ENCODE peak calls at places on chromosomes 16 and 17, in eight cellular contexts. S is psoas muscle, V is body of pancreas, J is HT-29, Q is T-helper 2 cell, Z is activated T-cell treated with anti-CD3 and anti-CD28 coated beads for 1 hour, R is SW480, P is HFFc6. N is an unnamed sample.

GRCh38 chr16:26614102-26614864 is 452.4 kb upstream of the C16orf82 start:
- DNase-seq in Q (peak), V (no peak), S (no peak), J (no peak), R (no peak), P (no peak), Z (no peak), N (no peak)

GRCh38 chr17:75124819-75125162 is 6.8 kb downstream of the NT5C start:
- DNase-seq in J (no peak), S (no peak), Z (no peak), V (no peak), P (no peak), R (peak), Q (no peak), N (no peak)

GRCh38 chr17:77141846-77142449 is 1.2 kb downstream of the SEC14L1 start:
- DNase-seq in S (no peak), V (no peak), Z (no peak), Q (no peak), J (no peak), R (no peak), P (no peak), N (no peak)

GRCh38 chr17:76085066-76085730 is 6.2 kb downstream of the ZACN start:
- DNase-seq in Q (no peak), P (no peak), J (no peak), V (no peak), S (no peak), Z (no peak), R (no peak), N (no peak)

GRCh38 chr17:64032081-64032480 is 11.6 kb upstream of the ICAM2 start:
- DNase-seq in J (no peak), V (no peak), Z (no peak), Q (no peak), S (no peak), P (peak), R (peak), N (no peak)

GRCh38 chr16:1407749-1408148 is 6.8 kb downstream of the UNKL start:
- DNase-seq in R (no peak), J (no peak), V (peak), Q (no peak), S (peak), Z (no peak), P (no peak), N (no peak)

GRCh38 chr17:76565728-76566612 is 19.7 kb downstream of the ST6GALNAC2 start:
- DNase-seq in J (no peak), V (no peak), Z (no peak), R (no peak), Q (no peak), S (no peak), P (no peak), N (no peak)

GRCh38 chr16:68298907-68299515 is 11.7 kb downstream of the SLC7A6OS start:
- DNase-seq in P (peak), Z (no peak), J (no peak), V (no peak), S (peak), Q (no peak), R (no peak), N (no peak)

GRCh38 chr16:85046957-85047866 is 19.6 kb downstream of the KIAA0513 start:
- DNase-seq in S (peak), P (no peak), Z (no peak), R (no peak), J (peak), Q (no peak), V (peak), N (no peak)

GRCh38 chr16:85675528-85675927 is 13.2 kb downstream of the GINS2 start:
- DNase-seq in S (no peak), J (peak), R (no peak), Q (no peak), V (no peak), Z (no peak), P (peak), N (no peak)

GRCh38 chr16:55257971-55258613 is 65.9 kb upstream of the IRX6 start:
- DNase-seq in P (no peak), V (peak), J (peak), S (peak), R (peak), Q (peak), Z (peak), N (no peak)

GRCh38 chr17:59842901-59843652 is 49.7 kb downstream of the TUBD1 start:
- DNase-seq in S (no peak), Z (peak), Q (peak), P (peak), J (peak), V (peak), R (peak), N (no peak)

GRCh38 chr16:70678121-70678897 is 7.5 kb downstream of the MTSS2 start:
- DNase-seq in R (no peak), S (peak), P (no peak), Q (no peak), Z (no peak), J (no peak), V (no peak), N (no peak)

GRCh38 chr17:55564077-55564476 is 52.8 kb upstream of the SMIM36 start:
- DNase-seq in P (no peak), Q (no peak), J (no peak), Z (no peak), S (no peak), V (no peak), R (no peak), N (no peak)

N was measured in activated effector memory CD4-positive, alpha-beta T cell treated with Interleukin-2 at 50 U/mL for 16 hours.